ENCODE peak calls at places on chromosomes 5 and 9, in six cellular contexts. J is epithelial cell of esophagus, Y is GM13977, W is nucleus accumbens, E is neuronal stem cell, H is stromal cell of bone marrow. I is an unnamed sample.
A peak's percentile ranks its signal among the peaks of the same experiment; 100 is the strongest.

GRCh38 chr9:1005043-1005667 is 28.7 kb downstream of the DMRT3 start:
- DNase-seq in J (peak; percentile 76), Y (peak; percentile 46), W (no peak), E (peak; percentile 50), H (peak; percentile 41), I (no peak)

GRCh38 chr5:140142802-140143201 is 17.1 kb downstream of the IGIP start:
- DNase-seq in J (no peak), Y (no peak), W (no peak), E (no peak), H (no peak), I (no peak)

GRCh38 chr9:109452761-109453160 is 45.3 kb downstream of the PTPN3 start:
- DNase-seq in J (peak; percentile 83), Y (no peak), W (no peak), E (no peak), H (no peak), I (no peak)

GRCh38 chr9:95048225-95049087 is 269.1 kb downstream of the FANCC start:
- DNase-seq in J (peak; percentile 93), Y (peak; percentile 91), W (no peak), E (peak; percentile 56), H (no peak), I (peak; percentile 42)

GRCh38 chr5:133041910-133042309 is 9.9 kb upstream of the HSPA4 start:
- DNase-seq in J (peak; percentile 73), Y (no peak), W (no peak), E (no peak), H (no peak), I (no peak)

GRCh38 chr9:93091453-93092081 is 4.5 kb upstream of the CARD19 start:
- DNase-seq in J (peak; percentile 87), Y (no peak), W (no peak), E (no peak), H (peak; percentile 59), I (no peak)

GRCh38 chr5:137361275-137361674 is 137.9 kb downstream of the SPOCK1 start:
- DNase-seq in J (no peak), Y (no peak), W (no peak), E (no peak), H (no peak), I (no peak)

GRCh38 chr9:93071464-93071863 is 13.0 kb downstream of the SUSD3 start:
- DNase-seq in J (peak; percentile 20), Y (no peak), W (no peak), E (no peak), H (no peak), I (no peak)

GRCh38 chr5:109900453-109900852 is 210.7 kb downstream of the MAN2A1 start:
- DNase-seq in J (no peak), Y (no peak), W (no peak), E (no peak), H (no peak), I (no peak)